ENCODE peak calls at places on chromosomes 4 and X, in six cellular contexts. One of them, this sample, is unnamed.

GRCh38 chr4:169619518-169619957 is 840 bp upstream of the CLCN3 start:
- DNase-seq in left lung: peak
- DNase-seq in A673: peak
- DNase-seq in A549: peak
- DNase-seq in breast epithelium: peak
- DNase-seq in tibial nerve: no peak
- DNase-seq in this sample: peak

GRCh38 chrX:127207326-127207725 is 387.8 kb downstream of the PRR32 start:
- DNase-seq in left lung: no peak
- DNase-seq in A673: no peak
- DNase-seq in A549: no peak
- DNase-seq in breast epithelium: no peak
- DNase-seq in tibial nerve: no peak
- DNase-seq in this sample: no peak

GRCh38 chr4:38500433-38500832 is 163.6 kb upstream of the KLF3 start:
- DNase-seq in left lung: no peak
- DNase-seq in A673: peak
- DNase-seq in A549: no peak
- DNase-seq in breast epithelium: no peak
- DNase-seq in tibial nerve: no peak
- DNase-seq in this sample: no peak

GRCh38 chr4:76384052-76384451 is 36.9 kb downstream of the CCDC158 start:
- DNase-seq in left lung: no peak
- DNase-seq in A673: no peak
- DNase-seq in A549: no peak
- DNase-seq in breast epithelium: no peak
- DNase-seq in tibial nerve: no peak
- DNase-seq in this sample: no peak

GRCh38 chrX:153569475-153569874 is 29.5 kb downstream of the CCNQ start:
- DNase-seq in left lung: no peak
- DNase-seq in A673: no peak
- DNase-seq in A549: no peak
- DNase-seq in breast epithelium: no peak
- DNase-seq in tibial nerve: no peak
- DNase-seq in this sample: no peak

GRCh38 chrX:110131031-110131430 is 128.1 kb downstream of the TMEM164 start:
- DNase-seq in left lung: no peak
- DNase-seq in A673: no peak
- DNase-seq in A549: no peak
- DNase-seq in breast epithelium: no peak
- DNase-seq in tibial nerve: no peak
- DNase-seq in this sample: no peak

GRCh38 chr4:142614621-142615323 is 231.3 kb downstream of the INPP4B start:
- DNase-seq in left lung: no peak
- DNase-seq in A673: no peak
- DNase-seq in A549: no peak
- DNase-seq in breast epithelium: no peak
- DNase-seq in tibial nerve: no peak
- DNase-seq in this sample: no peak

GRCh38 chr4:16187455-16187854 is 38.8 kb downstream of the TAPT1 start:
- DNase-seq in left lung: no peak
- DNase-seq in A673: peak
- DNase-seq in A549: no peak
- DNase-seq in breast epithelium: no peak
- DNase-seq in tibial nerve: no peak
- DNase-seq in this sample: no peak

GRCh38 chr4:178970433-178971140 is 1528.3 kb upstream of the AGA start:
- DNase-seq in left lung: no peak
- DNase-seq in A673: no peak
- DNase-seq in A549: no peak
- DNase-seq in breast epithelium: no peak
- DNase-seq in tibial nerve: no peak
- DNase-seq in this sample: no peak

GRCh38 chr4:126396703-126397102 is 1081.9 kb downstream of the FAT4 start:
- DNase-seq in left lung: no peak
- DNase-seq in A673: no peak
- DNase-seq in A549: no peak
- DNase-seq in breast epithelium: no peak
- DNase-seq in tibial nerve: no peak
- DNase-seq in this sample: no peak
- TF ChIP-seq CTCF in left lung: no peak
- TF ChIP-seq CTCF in A673: no peak
- TF ChIP-seq CTCF in A549: no peak
- TF ChIP-seq CTCF in breast epithelium: no peak
- TF ChIP-seq CTCF in tibial nerve: no peak
- TF ChIP-seq CTCF in this sample: no peak

DNA sequence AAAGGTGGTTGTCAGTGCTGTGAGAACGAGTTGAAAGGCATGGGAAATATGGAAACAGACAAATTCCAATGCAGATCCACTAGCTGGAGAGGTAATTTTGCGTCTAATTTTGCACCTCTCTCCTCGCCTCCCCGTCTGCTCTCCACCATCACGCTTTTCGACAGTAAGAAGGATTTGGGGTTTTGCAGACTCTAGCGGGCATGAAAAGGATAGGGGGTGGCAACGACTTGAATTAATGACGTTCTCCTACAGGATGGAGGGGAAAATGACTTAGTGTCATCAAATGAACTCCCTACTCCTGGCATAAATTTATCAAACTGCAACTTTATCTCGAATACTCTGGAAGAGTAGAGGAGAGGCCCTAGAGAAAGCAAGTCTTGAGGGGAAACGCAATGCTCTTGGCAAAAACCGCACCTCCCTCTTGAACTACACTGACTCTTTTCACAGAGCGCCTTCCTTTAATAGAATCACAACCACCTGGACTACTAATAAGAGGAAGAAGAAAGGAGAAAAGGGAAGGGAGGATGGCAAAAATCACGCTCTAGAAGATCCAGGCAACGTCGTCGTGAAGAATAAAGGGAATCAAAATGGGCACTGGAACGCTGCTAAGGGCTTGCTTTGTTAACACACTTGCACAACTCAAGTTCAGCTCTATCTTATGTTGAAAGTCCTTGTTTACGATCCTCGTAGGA is 876 bp upstream of the SLITRK2 start:
- DNase-seq in left lung: no peak
- DNase-seq in A673: no peak
- DNase-seq in A549: no peak
- DNase-seq in breast epithelium: no peak
- DNase-seq in tibial nerve: no peak
- DNase-seq in this sample: no peak
- H3K4me3 ChIP-seq in left lung: no peak
- H3K4me3 ChIP-seq in A673: no peak
- H3K4me3 ChIP-seq in A549: no peak
- H3K4me3 ChIP-seq in breast epithelium: peak
- H3K4me3 ChIP-seq in tibial nerve: peak
- H3K4me3 ChIP-seq in this sample: no peak

GRCh38 chr4:107156443-107156842 is 120.3 kb upstream of the DKK2 start:
- DNase-seq in left lung: no peak
- DNase-seq in A673: no peak
- DNase-seq in A549: no peak
- DNase-seq in breast epithelium: no peak
- DNase-seq in tibial nerve: no peak
- DNase-seq in this sample: no peak

GRCh38 chr4:107153956-107154355 is 117.8 kb upstream of the DKK2 start:
- DNase-seq in left lung: no peak
- DNase-seq in A673: peak
- DNase-seq in A549: no peak
- DNase-seq in breast epithelium: no peak
- DNase-seq in tibial nerve: no peak
- DNase-seq in this sample: no peak

GRCh38 chr4:107151173-107151572 is 115.1 kb upstream of the DKK2 start:
- DNase-seq in left lung: no peak
- DNase-seq in A673: no peak
- DNase-seq in A549: no peak
- DNase-seq in breast epithelium: no peak
- DNase-seq in tibial nerve: no peak
- DNase-seq in this sample: no peak

GRCh38 chr4:107155366-107155765 is 119.3 kb upstream of the DKK2 start:
- DNase-seq in left lung: no peak
- DNase-seq in A673: no peak
- DNase-seq in A549: no peak
- DNase-seq in breast epithelium: no peak
- DNase-seq in tibial nerve: no peak
- DNase-seq in this sample: no peak

GRCh38 chr4:107153228-107153627 is 117.1 kb upstream of the DKK2 start:
- DNase-seq in left lung: no peak
- DNase-seq in A673: peak
- DNase-seq in A549: no peak
- DNase-seq in breast epithelium: no peak
- DNase-seq in tibial nerve: no peak
- DNase-seq in this sample: no peak
- TF ChIP-seq CTCF in left lung: no peak
- TF ChIP-seq CTCF in A673: peak
- TF ChIP-seq CTCF in A549: no peak
- TF ChIP-seq CTCF in breast epithelium: no peak
- TF ChIP-seq CTCF in tibial nerve: no peak
- TF ChIP-seq CTCF in this sample: no peak

GRCh38 chrX:8730812-8731578 is 942 bp downstream of the ANOS1 start:
- DNase-seq in left lung: no peak
- DNase-seq in A673: peak
- DNase-seq in A549: no peak
- DNase-seq in breast epithelium: no peak
- DNase-seq in tibial nerve: no peak
- DNase-seq in this sample: no peak
- H3K4me3 ChIP-seq in left lung: peak
- H3K4me3 ChIP-seq in A673: peak
- H3K4me3 ChIP-seq in A549: peak
- H3K4me3 ChIP-seq in breast epithelium: peak
- H3K4me3 ChIP-seq in tibial nerve: peak
- H3K4me3 ChIP-seq in this sample: peak